ENCODE peak calls at places on chromosome 1, in seven cellular contexts. L is heart left ventricle, S is right lobe of liver, Y is A549, C is body of pancreas, D is lower leg skin, H is IMR-90. X is an unnamed sample.

GRCh38 chr1:77866296-77866695 is 22.1 kb upstream of the NEXN start:
- DNase-seq in L (no peak), S (no peak), C (no peak), H (no peak), D (no peak), Y (no peak), X (no peak)

GRCh38 chr1:231676487-231676886 is 49.9 kb downstream of the DISC1 start:
- DNase-seq in Y (no peak), L (no peak), S (no peak), D (no peak), C (no peak), H (no peak), X (no peak)

GRCh38 chr1:160978510-160978927 is 23.9 kb upstream of the ITLN2 start:
- DNase-seq in C (peak), D (no peak), S (no peak), H (no peak), L (no peak), Y (no peak), X (peak)

GRCh38 chr1:25023826-25024225 is 93.8 kb upstream of the RUNX3 start:
- DNase-seq in H (no peak), D (no peak), S (no peak), L (no peak), Y (no peak), C (no peak), X (no peak)

GRCh38 chr1:201376464-201377374 is 761 bp downstream of the TNNT2 start:
- DNase-seq in C (peak), Y (peak), D (no peak), S (no peak), H (peak), L (peak), X (peak)

GRCh38 chr1:29682171-29682917 is 446.0 kb downstream of the PTPRU start:
- DNase-seq in Y (no peak), H (no peak), S (no peak), L (no peak), C (no peak), D (peak), X (no peak)

GRCh38 chr1:155051777-155052398 is 772 bp downstream of the ADAM15 start:
- DNase-seq in Y (peak), S (peak), H (peak), C (peak), L (peak), D (peak), X (peak)

GRCh38 chr1:1091344-1092148 is 17.4 kb upstream of the RNF223 start:
- DNase-seq in C (peak), H (no peak), D (peak), Y (no peak), S (peak), L (no peak), X (no peak)

GRCh38 chr1:117067528-117068370 is 7.6 kb downstream of the TTF2 start:
- DNase-seq in Y (peak), H (peak), S (peak), D (no peak), C (peak), L (peak), X (peak)

GRCh38 chr1:66925944-66926343 is 1.2 kb downstream of the MIER1 start:
- DNase-seq in S (no peak), L (no peak), H (no peak), D (no peak), Y (no peak), C (no peak), X (no peak)

GRCh38 chr1:206472454-206472853 is 2.2 kb downstream of the IKBKE start:
- DNase-seq in Y (no peak), D (no peak), L (no peak), C (no peak), S (no peak), H (peak), X (no peak)

GRCh38 chr1:206471993-206472392 is 1.7 kb downstream of the IKBKE start:
- DNase-seq in H (no peak), D (no peak), S (no peak), L (no peak), C (no peak), Y (no peak), X (no peak)

GRCh38 chr1:206469933-206470691 is at the start of gene IKBKE:
- DNase-seq in Y (peak), H (peak), L (no peak), C (peak), S (peak), D (no peak), X (peak)

GRCh38 chr1:206470692-206471414 is 577 bp downstream of the IKBKE start:
- DNase-seq in D (no peak), H (peak), S (no peak), Y (peak), L (no peak), C (peak), X (peak)

GRCh38 chr1:206471415-206471801 is 1.1 kb downstream of the IKBKE start:
- DNase-seq in H (no peak), S (no peak), C (no peak), L (no peak), Y (no peak), D (no peak), X (no peak)
- H3K4me3 ChIP-seq in H (peak), S (no peak), C (no peak), L (no peak), Y (peak), D (no peak), X (peak)

GRCh38 chr1:191760016-191760415 is 398.2 kb upstream of the RGS18 start:
- DNase-seq in Y (no peak), C (no peak), L (no peak), S (no peak), H (no peak), D (no peak), X (no peak)
- TF ChIP-seq POLR2A in Y (no peak), C (no peak), L (no peak), S (no peak), H (no peak), D (no peak), X (no peak)

GRCh38 chr1:26181586-26182371 is 4.5 kb downstream of the CNKSR1 start:
- DNase-seq in S (no peak), D (no peak), C (no peak), H (peak), L (no peak), Y (no peak), X (no peak)
- H3K4me3 ChIP-seq in S (no peak), D (no peak), C (no peak), H (no peak), L (no peak), Y (no peak), X (no peak)

DNA sequence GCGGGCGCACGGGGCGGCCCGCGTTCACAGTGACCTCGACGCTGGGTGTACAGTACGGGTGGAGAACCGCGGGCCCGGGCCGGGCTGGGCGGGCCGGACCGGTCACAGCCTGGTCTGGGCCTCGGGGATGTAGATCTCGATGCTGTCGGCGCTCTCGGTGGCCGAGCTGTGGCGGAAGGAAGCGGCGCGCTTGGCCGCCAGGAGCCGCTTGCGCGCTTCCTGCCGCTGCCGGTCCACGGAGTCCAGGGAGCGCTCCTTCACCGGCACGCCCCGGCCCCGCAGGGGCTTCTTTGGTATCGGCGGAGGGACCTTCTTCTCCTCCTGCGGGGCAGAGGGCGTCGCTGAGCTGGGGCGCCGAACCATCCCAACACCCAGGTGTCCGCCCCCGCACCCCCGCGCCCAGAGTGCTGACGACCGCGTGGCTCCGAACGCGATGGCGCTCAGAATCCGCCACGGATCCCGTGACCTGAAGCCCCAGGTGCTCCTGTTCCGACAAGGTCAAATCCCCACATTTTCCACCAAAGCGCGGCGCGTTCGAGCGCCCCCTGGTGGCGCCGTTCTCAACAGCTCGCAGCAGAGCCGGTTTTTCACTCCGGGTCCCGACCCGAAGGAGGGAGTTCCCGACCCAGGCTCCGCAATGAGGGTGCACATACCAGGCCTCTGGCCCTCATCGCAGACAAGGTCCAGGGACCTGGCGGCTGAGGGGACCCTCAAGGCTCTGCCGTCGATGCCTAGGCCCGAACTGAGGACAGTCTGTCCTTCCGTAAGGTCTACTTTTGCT is 6.6 kb upstream of the SMIM12 start:
- DNase-seq in C (peak), H (peak), Y (peak), D (peak), L (peak), S (peak), X (peak)
- TF ChIP-seq POLR2A in C (peak), H (no peak), Y (no peak), D (no peak), L (no peak), S (peak), X (no peak)

GRCh38 chr1:177976596-177976995 is 6.7 kb upstream of the SEC16B start:
- DNase-seq in S (no peak), L (no peak), D (no peak), H (no peak), Y (no peak), C (no peak), X (no peak)
- H3K4me3 ChIP-seq in S (no peak), L (no peak), D (no peak), H (no peak), Y (no peak), C (no peak), X (no peak)

DNA sequence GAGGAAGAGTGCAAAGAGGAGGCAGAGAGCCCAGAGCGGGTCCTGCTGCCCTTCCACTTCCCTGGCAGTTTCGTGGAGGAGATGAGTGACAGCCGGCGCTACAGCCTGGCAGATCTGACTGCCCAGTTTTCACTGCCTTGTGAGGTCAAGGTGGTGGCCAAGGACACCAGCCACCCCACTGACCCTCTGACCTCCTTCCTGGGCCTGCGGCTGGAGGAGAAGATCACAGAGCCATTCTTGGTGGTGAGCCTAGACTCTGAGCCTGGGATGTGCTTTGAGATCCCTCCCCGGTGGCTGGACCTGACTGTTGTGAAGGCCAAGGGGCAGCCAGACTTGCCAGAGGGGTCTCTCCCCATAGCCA is 10.2 kb downstream of the THEMIS2 start:
- DNase-seq in D (peak), Y (no peak), L (no peak), C (no peak), H (no peak), S (no peak), X (no peak)
- TF ChIP-seq POLR2A in D (no peak), Y (no peak), L (no peak), C (no peak), H (no peak), S (no peak), X (no peak)

DNA sequence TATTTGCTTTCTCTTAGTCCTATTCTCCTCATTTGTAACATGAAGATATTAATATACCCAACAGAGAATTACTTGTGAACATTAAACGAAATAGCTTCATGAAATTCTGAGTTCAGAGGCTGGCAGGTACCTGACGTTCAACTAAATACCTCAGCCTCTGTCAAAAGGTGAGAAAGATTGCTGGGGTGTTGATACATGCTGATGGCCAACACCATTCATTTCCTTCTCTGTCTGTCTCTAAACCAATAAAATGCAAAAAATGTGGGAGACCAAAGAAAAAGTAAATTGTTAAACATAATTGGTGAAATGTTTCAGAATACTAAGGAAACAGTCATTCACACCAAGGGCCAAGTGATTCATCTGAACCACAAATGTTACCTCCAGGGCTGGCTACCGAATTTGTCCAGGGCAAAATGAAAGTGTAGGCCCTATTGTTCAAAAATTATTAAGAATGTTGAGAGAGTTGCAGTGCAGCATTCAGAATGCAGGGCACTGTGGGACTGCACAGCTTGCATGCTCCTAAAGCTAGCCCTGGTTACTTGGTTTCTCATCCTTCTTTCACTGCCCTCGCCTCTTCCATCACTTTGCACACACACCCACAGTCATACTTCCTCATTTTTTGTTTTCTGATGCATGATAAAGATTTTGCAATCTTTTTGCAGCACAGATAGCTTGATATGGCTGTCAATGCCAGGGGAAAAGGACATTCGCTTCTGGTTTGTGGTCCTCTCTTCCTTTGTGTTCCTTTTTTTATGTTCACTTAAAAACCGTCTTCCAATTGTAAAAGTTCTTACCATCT is 414.3 kb upstream of the NR5A2 start:
- DNase-seq in Y (no peak), C (no peak), H (peak), L (no peak), D (no peak), S (no peak), X (no peak)
- H3K4me3 ChIP-seq in Y (no peak), C (no peak), H (no peak), L (no peak), D (no peak), S (no peak), X (no peak)

GRCh38 chr1:12495725-12496124 is 122.3 kb downstream of the DHRS3 start:
- DNase-seq in S (no peak), D (no peak), Y (no peak), H (no peak), C (peak), L (peak), X (no peak)
- TF ChIP-seq POLR2A in S (no peak), D (no peak), Y (no peak), H (no peak), C (no peak), L (no peak), X (no peak)

GRCh38 chr1:156667610-156667967 is 9.6 kb downstream of the NES start:
- DNase-seq in S (no peak), Y (no peak), D (no peak), C (no peak), L (peak), H (peak), X (no peak)

GRCh38 chr1:156670359-156670758 is 6.8 kb downstream of the NES start:
- DNase-seq in D (no peak), Y (no peak), L (no peak), C (no peak), H (no peak), S (no peak), X (no peak)

GRCh38 chr1:156669794-156670193 is 7.4 kb downstream of the NES start:
- DNase-seq in H (no peak), L (no peak), S (no peak), C (no peak), Y (no peak), D (no peak), X (no peak)

GRCh38 chr1:156667968-156668709 is 9.1 kb downstream of the NES start:
- DNase-seq in L (no peak), D (no peak), H (no peak), Y (no peak), S (no peak), C (no peak), X (no peak)

GRCh38 chr1:156668801-156669637 is 8.2 kb downstream of the NES start:
- DNase-seq in L (no peak), Y (no peak), D (no peak), S (no peak), H (no peak), C (no peak), X (no peak)
- H3K4me3 ChIP-seq in L (no peak), Y (no peak), D (no peak), S (no peak), H (no peak), C (no peak), X (no peak)

X was measured in stomach.